ENCODE peak calls at places on chromosomes 2 and 18, in four cellular contexts. C is epithelial cell of prostate; Z is activated CD8-positive, alpha-beta memory T cell treated with anti-CD3 and anti-CD28 coated beads for 1 hour; X is ACHN. A is an unnamed sample.

GRCh38 chr2:96261328-96262003 is 4.3 kb downstream of the TMEM127 start:
- DNase-seq in C (no peak), Z (no peak), X (no peak), A (no peak)

GRCh38 chr2:148812306-148812705 is 62.7 kb upstream of the KIF5C start:
- DNase-seq in C (no peak), Z (no peak), X (peak; percentile 40), A (no peak)

GRCh38 chr2:67463810-67464209 is 66.7 kb downstream of the ETAA1 start:
- DNase-seq in C (peak; percentile 97), Z (no peak), X (no peak), A (no peak)

GRCh38 chr18:62637807-62638687 is 77.3 kb upstream of the PHLPP1 start:
- DNase-seq in C (no peak), Z (no peak), X (peak; percentile 39), A (no peak)

GRCh38 chr2:135909976-135910375 is 33.7 kb upstream of the MCM6 start:
- DNase-seq in C (no peak), Z (no peak), X (no peak), A (no peak)

GRCh38 chr2:609520-610280 is 67.5 kb downstream of the TMEM18 start:
- DNase-seq in C (no peak), Z (no peak), X (no peak), A (peak; percentile 25)

GRCh38 chr2:15909157-15909556 is 31.2 kb upstream of the MYCN start:
- DNase-seq in C (no peak), Z (no peak), X (no peak), A (no peak)

GRCh38 chr18:13500891-13501887 is 225.2 kb downstream of the FAM210A start:
- DNase-seq in C (peak; percentile 77), Z (no peak), X (peak; percentile 70), A (no peak)